ENCODE peak calls at places on chromosomes 5 and 9, in eight cellular contexts. Z, L, D, Y, X, T, C and U are unnamed samples.

GRCh38 chr9:136044207-136044970 is 50.7 kb downstream of the NACC2 start:
- DNase-seq in D (no peak), Y (no peak), X (no peak), Z (no peak), C (peak), L (no peak), T (no peak), U (no peak)

GRCh38 chr5:179900707-179901106 is 7.0 kb downstream of the TBC1D9B start:
- DNase-seq in T (no peak), C (no peak), Z (no peak), Y (no peak), X (no peak), D (no peak), L (no peak), U (no peak)

GRCh38 chr9:36864491-36865410 is 169.3 kb downstream of the PAX5 start:
- DNase-seq in Z (peak), L (no peak), X (peak), T (no peak), Y (no peak), D (no peak), C (no peak), U (no peak)

GRCh38 chr5:145856285-145856818 is 16.5 kb downstream of the GRXCR2 start:
- DNase-seq in Y (peak), L (peak), D (no peak), X (peak), C (no peak), T (no peak), Z (peak), U (peak)

GRCh38 chr5:158977642-158978041 is 122.1 kb downstream of the EBF1 start:
- DNase-seq in L (no peak), D (no peak), X (no peak), Y (no peak), Z (no peak), C (no peak), T (no peak), U (no peak)

GRCh38 chr5:131987251-131987650 is 24.2 kb downstream of the ACSL6 start:
- DNase-seq in Z (no peak), Y (no peak), C (no peak), T (no peak), L (no peak), X (no peak), D (no peak), U (no peak)

GRCh38 chr5:15823413-15823812 is 323.4 kb downstream of the FBXL7 start:
- DNase-seq in T (no peak), C (no peak), Z (no peak), X (no peak), Y (no peak), L (peak), D (no peak), U (no peak)

GRCh38 chr5:66633754-66634153 is 37.6 kb downstream of the MAST4 start:
- DNase-seq in Y (no peak), Z (no peak), C (no peak), X (no peak), T (no peak), D (no peak), L (no peak), U (no peak)

GRCh38 chr9:33437898-33438297 is 9.5 kb downstream of the AQP3 start:
- DNase-seq in X (no peak), Y (no peak), C (no peak), T (no peak), D (no peak), Z (no peak), L (no peak), U (no peak)

DNA sequence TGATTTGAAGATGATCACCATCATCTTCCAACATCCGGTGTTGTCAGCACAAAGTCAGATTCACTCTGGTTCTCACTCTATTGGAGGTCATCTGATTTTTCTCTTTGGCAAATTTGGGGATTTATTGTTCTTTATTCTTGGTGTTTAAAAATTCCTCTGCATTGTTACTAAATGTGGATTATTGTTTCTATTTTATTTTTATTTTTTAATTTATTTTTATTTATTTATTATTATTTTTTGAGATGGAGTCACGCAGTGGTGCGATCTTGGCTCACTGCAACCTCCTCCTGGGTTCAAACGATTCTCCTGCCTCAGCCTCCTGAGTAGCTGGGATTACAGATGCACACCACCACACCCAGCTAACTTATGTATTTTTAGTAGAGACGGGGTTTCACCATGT is 72.9 kb upstream of the TGFBR1 start:
- DNase-seq in D (no peak), C (no peak), Y (no peak), Z (no peak), L (no peak), X (no peak), T (no peak), U (no peak)
- TF ChIP-seq CTCF in D (no peak), C (no peak), Y (no peak), Z (no peak), L (no peak), X (no peak), T (no peak), U (no peak)

GRCh38 chr9:92010705-92011536 is 60.9 kb upstream of the ROR2 start:
- DNase-seq in L (no peak), Y (no peak), D (no peak), X (no peak), Z (no peak), C (no peak), T (no peak), U (no peak)
- TF ChIP-seq CTCF in L (no peak), Y (no peak), D (no peak), X (no peak), Z (no peak), C (no peak), T (no peak), U (no peak)

GRCh38 chr5:39013938-39014337 is 60.3 kb downstream of the RICTOR start:
- DNase-seq in L (peak), D (no peak), C (no peak), Z (no peak), Y (no peak), T (no peak), X (no peak), U (no peak)
- TF ChIP-seq CTCF in L (no peak), D (no peak), C (no peak), Z (no peak), Y (no peak), T (no peak), X (no peak), U (no peak)

DNA sequence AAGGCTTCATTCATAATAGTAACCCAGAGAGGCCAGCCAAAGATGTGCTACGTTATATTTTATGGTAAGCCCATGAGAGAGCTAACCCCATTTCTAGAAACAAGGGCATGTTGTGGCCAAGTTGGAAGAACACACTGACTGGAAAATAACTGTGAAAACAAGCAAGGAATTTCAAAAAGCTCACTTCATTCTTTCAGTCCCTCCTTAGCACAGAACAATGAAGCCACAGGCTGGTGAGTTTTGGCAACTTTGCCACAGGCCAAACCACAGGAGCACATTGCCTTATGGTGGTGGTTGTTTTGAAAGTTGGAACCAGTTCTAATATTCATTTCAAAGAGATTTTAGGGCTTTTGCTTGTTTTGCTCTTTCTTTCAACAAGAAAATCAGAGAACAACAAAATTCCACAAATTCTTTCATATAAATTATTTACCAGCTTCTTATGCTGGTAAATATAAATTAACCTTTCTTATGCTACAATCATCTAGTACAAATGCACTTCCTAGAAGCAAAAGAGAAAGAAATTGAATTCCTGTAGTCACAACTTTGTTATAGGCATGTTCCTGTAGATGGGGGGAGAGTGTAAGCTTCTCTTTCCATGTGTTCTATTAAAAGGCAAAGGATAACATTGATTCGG is 225.4 kb upstream of the RFX3 start:
- DNase-seq in C (no peak), L (peak), T (no peak), X (no peak), Z (no peak), Y (peak), D (no peak), U (no peak)
- TF ChIP-seq CTCF in C (no peak), L (no peak), T (no peak), X (no peak), Z (no peak), Y (no peak), D (no peak), U (no peak)

GRCh38 chr9:7234144-7234543 is 476.4 kb downstream of the KDM4C start:
- DNase-seq in C (peak), X (no peak), D (no peak), L (peak), Z (peak), Y (peak), T (peak), U (peak)
- TF ChIP-seq CTCF in C (peak), X (peak), D (no peak), L (peak), Z (peak), Y (no peak), T (peak), U (peak)

GRCh38 chr5:54904425-54904824 is 81.0 kb downstream of the ESM1 start:
- DNase-seq in Z (peak), T (no peak), X (no peak), Y (peak), L (peak), C (no peak), D (no peak), U (no peak)
- TF ChIP-seq CTCF in Z (peak), T (no peak), X (peak), Y (no peak), L (peak), C (peak), D (no peak), U (no peak)

GRCh38 chr5:9149988-9150387 is 395.9 kb downstream of the SEMA5A start:
- DNase-seq in Z (no peak), Y (no peak), L (peak), C (no peak), D (no peak), X (no peak), T (no peak), U (no peak)
- TF ChIP-seq CTCF in Z (no peak), Y (no peak), L (no peak), C (no peak), D (no peak), X (no peak), T (no peak), U (no peak)